ENCODE peak calls at places on chromosome 3, in seven cellular contexts. One of them, this sample, is unnamed.

GRCh38 chr3:43637702-43638101 is 15.9 kb upstream of the ANO10 start:
- DNase-seq in lung: no peak
- DNase-seq in PC-3: peak
- DNase-seq in cardiac fibroblast: no peak
- DNase-seq in stomach: no peak
- DNase-seq in OCI-LY7: no peak
- DNase-seq in pancreas: no peak
- DNase-seq in this sample: no peak

GRCh38 chr3:7075901-7076300 is 215.0 kb downstream of the GRM7 start:
- DNase-seq in lung: no peak
- DNase-seq in PC-3: no peak
- DNase-seq in cardiac fibroblast: no peak
- DNase-seq in stomach: no peak
- DNase-seq in OCI-LY7: no peak
- DNase-seq in pancreas: no peak
- DNase-seq in this sample: no peak

GRCh38 chr3:63706321-63707085 is 54.0 kb downstream of the SNTN start:
- DNase-seq in lung: no peak
- DNase-seq in PC-3: no peak
- DNase-seq in cardiac fibroblast: peak
- DNase-seq in stomach: no peak
- DNase-seq in OCI-LY7: no peak
- DNase-seq in pancreas: no peak
- DNase-seq in this sample: peak

GRCh38 chr3:185335799-185336198 is 27.1 kb upstream of the MAP3K13 start:
- DNase-seq in lung: no peak
- DNase-seq in PC-3: peak
- DNase-seq in cardiac fibroblast: peak
- DNase-seq in stomach: no peak
- DNase-seq in OCI-LY7: no peak
- DNase-seq in pancreas: no peak
- DNase-seq in this sample: peak

GRCh38 chr3:89467886-89468479 is 360.6 kb downstream of the EPHA3 start:
- DNase-seq in lung: no peak
- DNase-seq in PC-3: no peak
- DNase-seq in cardiac fibroblast: no peak
- DNase-seq in stomach: no peak
- DNase-seq in OCI-LY7: no peak
- DNase-seq in pancreas: no peak
- DNase-seq in this sample: no peak

GRCh38 chr3:88188436-88188835 is 38.7 kb downstream of the C3orf38 start:
- DNase-seq in lung: no peak
- DNase-seq in PC-3: peak
- DNase-seq in cardiac fibroblast: peak
- DNase-seq in stomach: no peak
- DNase-seq in OCI-LY7: no peak
- DNase-seq in pancreas: no peak
- DNase-seq in this sample: no peak

GRCh38 chr3:11080492-11080891 is 73.8 kb upstream of the HRH1 start:
- DNase-seq in lung: no peak
- DNase-seq in PC-3: peak
- DNase-seq in cardiac fibroblast: peak
- DNase-seq in stomach: no peak
- DNase-seq in OCI-LY7: no peak
- DNase-seq in pancreas: no peak
- DNase-seq in this sample: no peak

GRCh38 chr3:39208463-39209055 is 16.2 kb upstream of the XIRP1 start:
- DNase-seq in lung: no peak
- DNase-seq in PC-3: peak
- DNase-seq in cardiac fibroblast: peak
- DNase-seq in stomach: peak
- DNase-seq in OCI-LY7: peak
- DNase-seq in pancreas: peak
- DNase-seq in this sample: peak

GRCh38 chr3:148158210-148158609 is 539.5 kb upstream of the AGTR1 start:
- DNase-seq in lung: no peak
- DNase-seq in PC-3: peak
- DNase-seq in cardiac fibroblast: peak
- DNase-seq in stomach: no peak
- DNase-seq in OCI-LY7: no peak
- DNase-seq in pancreas: peak
- DNase-seq in this sample: peak

GRCh38 chr3:15903164-15903563 is 105.4 kb upstream of the ANKRD28 start:
- DNase-seq in lung: no peak
- DNase-seq in PC-3: no peak
- DNase-seq in cardiac fibroblast: peak
- DNase-seq in stomach: peak
- DNase-seq in OCI-LY7: no peak
- DNase-seq in pancreas: peak
- DNase-seq in this sample: peak

GRCh38 chr3:112061152-112061551 is 25.0 kb upstream of the C3orf52 start:
- DNase-seq in lung: no peak
- DNase-seq in PC-3: no peak
- DNase-seq in cardiac fibroblast: peak
- DNase-seq in stomach: no peak
- DNase-seq in OCI-LY7: no peak
- DNase-seq in pancreas: no peak
- DNase-seq in this sample: peak

GRCh38 chr3:9163289-9163688 is 86.2 kb downstream of the SRGAP3 start:
- DNase-seq in lung: no peak
- DNase-seq in PC-3: no peak
- DNase-seq in cardiac fibroblast: no peak
- DNase-seq in stomach: no peak
- DNase-seq in OCI-LY7: no peak
- DNase-seq in pancreas: no peak
- DNase-seq in this sample: no peak

GRCh38 chr3:53295410-53295809 is 39.6 kb upstream of the TKT start:
- DNase-seq in lung: no peak
- DNase-seq in PC-3: no peak
- DNase-seq in cardiac fibroblast: no peak
- DNase-seq in stomach: no peak
- DNase-seq in OCI-LY7: no peak
- DNase-seq in pancreas: no peak
- DNase-seq in this sample: no peak

GRCh38 chr3:42814914-42815507 is 5.8 kb downstream of the ACKR2 start:
- DNase-seq in lung: no peak
- DNase-seq in PC-3: no peak
- DNase-seq in cardiac fibroblast: no peak
- DNase-seq in stomach: no peak
- DNase-seq in OCI-LY7: no peak
- DNase-seq in pancreas: no peak
- DNase-seq in this sample: no peak

GRCh38 chr3:132549890-132550578 is 47.0 kb upstream of the ACKR4 start:
- DNase-seq in lung: no peak
- DNase-seq in PC-3: peak
- DNase-seq in cardiac fibroblast: peak
- DNase-seq in stomach: no peak
- DNase-seq in OCI-LY7: no peak
- DNase-seq in pancreas: no peak
- DNase-seq in this sample: peak
- H3K4me3 ChIP-seq in lung: no peak
- H3K4me3 ChIP-seq in PC-3: no peak
- H3K4me3 ChIP-seq in cardiac fibroblast: no peak
- H3K4me3 ChIP-seq in stomach: no peak
- H3K4me3 ChIP-seq in OCI-LY7: no peak
- H3K4me3 ChIP-seq in pancreas: no peak
- H3K4me3 ChIP-seq in this sample: no peak

GRCh38 chr3:126658584-126658983 is 3.7 kb upstream of the TXNRD3 start:
- DNase-seq in lung: no peak
- DNase-seq in PC-3: no peak
- DNase-seq in cardiac fibroblast: no peak
- DNase-seq in stomach: no peak
- DNase-seq in OCI-LY7: no peak
- DNase-seq in pancreas: no peak
- DNase-seq in this sample: no peak

GRCh38 chr3:126657901-126658300 is 3.0 kb upstream of the TXNRD3 start:
- DNase-seq in lung: no peak
- DNase-seq in PC-3: no peak
- DNase-seq in cardiac fibroblast: no peak
- DNase-seq in stomach: no peak
- DNase-seq in OCI-LY7: no peak
- DNase-seq in pancreas: no peak
- DNase-seq in this sample: no peak

GRCh38 chr3:126661965-126662364 is 7.0 kb upstream of the TXNRD3 start:
- DNase-seq in lung: no peak
- DNase-seq in PC-3: no peak
- DNase-seq in cardiac fibroblast: no peak
- DNase-seq in stomach: no peak
- DNase-seq in OCI-LY7: no peak
- DNase-seq in pancreas: no peak
- DNase-seq in this sample: no peak

GRCh38 chr3:126661532-126661931 is 6.6 kb upstream of the TXNRD3 start:
- DNase-seq in lung: no peak
- DNase-seq in PC-3: no peak
- DNase-seq in cardiac fibroblast: no peak
- DNase-seq in stomach: no peak
- DNase-seq in OCI-LY7: no peak
- DNase-seq in pancreas: no peak
- DNase-seq in this sample: no peak

GRCh38 chr3:126659915-126660886 is 5.3 kb upstream of the TXNRD3 start:
- DNase-seq in lung: no peak
- DNase-seq in PC-3: peak
- DNase-seq in cardiac fibroblast: peak
- DNase-seq in stomach: no peak
- DNase-seq in OCI-LY7: no peak
- DNase-seq in pancreas: no peak
- DNase-seq in this sample: no peak
- TF ChIP-seq CTCF in lung: no peak
- TF ChIP-seq CTCF in PC-3: peak
- TF ChIP-seq CTCF in cardiac fibroblast: peak
- TF ChIP-seq CTCF in stomach: no peak
- TF ChIP-seq CTCF in OCI-LY7: peak
- TF ChIP-seq CTCF in pancreas: no peak
- TF ChIP-seq CTCF in this sample: peak

GRCh38 chr3:149752051-149752787 is at the start of gene COMMD2:
- DNase-seq in lung: peak
- DNase-seq in PC-3: peak
- DNase-seq in cardiac fibroblast: peak
- DNase-seq in stomach: peak
- DNase-seq in OCI-LY7: peak
- DNase-seq in pancreas: peak
- DNase-seq in this sample: peak

GRCh38 chr3:149751551-149751950 is 738 bp downstream of the COMMD2 start:
- DNase-seq in lung: no peak
- DNase-seq in PC-3: peak
- DNase-seq in cardiac fibroblast: no peak
- DNase-seq in stomach: no peak
- DNase-seq in OCI-LY7: peak
- DNase-seq in pancreas: no peak
- DNase-seq in this sample: peak

GRCh38 chr3:149753717-149754116 is 1.4 kb upstream of the COMMD2 start:
- DNase-seq in lung: no peak
- DNase-seq in PC-3: no peak
- DNase-seq in cardiac fibroblast: no peak
- DNase-seq in stomach: no peak
- DNase-seq in OCI-LY7: no peak
- DNase-seq in pancreas: no peak
- DNase-seq in this sample: peak

DNA sequence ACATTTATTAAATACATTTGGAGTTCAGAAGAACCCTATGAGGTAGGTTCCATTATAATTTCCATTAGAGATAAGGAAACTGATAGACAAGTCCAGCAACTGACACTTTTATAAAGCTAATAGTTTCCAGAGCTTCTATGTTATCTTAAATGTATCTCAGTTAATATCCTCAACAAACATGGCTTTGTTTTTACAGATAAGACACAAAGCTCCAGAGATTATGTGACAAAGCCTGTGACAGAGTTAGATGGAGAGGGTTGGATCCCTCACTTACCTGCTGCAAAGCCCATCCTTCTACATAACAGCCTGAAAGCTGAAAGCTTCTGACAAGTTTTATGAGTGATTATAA is 473 bp upstream of the COMMD2 start:
- DNase-seq in lung: no peak
- DNase-seq in PC-3: no peak
- DNase-seq in cardiac fibroblast: no peak
- DNase-seq in stomach: no peak
- DNase-seq in OCI-LY7: no peak
- DNase-seq in pancreas: no peak
- DNase-seq in this sample: no peak
- H3K4me3 ChIP-seq in lung: no peak
- H3K4me3 ChIP-seq in PC-3: peak
- H3K4me3 ChIP-seq in cardiac fibroblast: peak
- H3K4me3 ChIP-seq in stomach: peak
- H3K4me3 ChIP-seq in OCI-LY7: peak
- H3K4me3 ChIP-seq in pancreas: peak
- H3K4me3 ChIP-seq in this sample: peak

GRCh38 chr3:87164245-87164644 is 62.9 kb upstream of the CHMP2B start:
- DNase-seq in lung: no peak
- DNase-seq in PC-3: no peak
- DNase-seq in cardiac fibroblast: no peak
- DNase-seq in stomach: no peak
- DNase-seq in OCI-LY7: no peak
- DNase-seq in pancreas: no peak
- DNase-seq in this sample: no peak

GRCh38 chr3:87173071-87173470 is 54.0 kb upstream of the CHMP2B start:
- DNase-seq in lung: no peak
- DNase-seq in PC-3: peak
- DNase-seq in cardiac fibroblast: no peak
- DNase-seq in stomach: no peak
- DNase-seq in OCI-LY7: no peak
- DNase-seq in pancreas: no peak
- DNase-seq in this sample: no peak

GRCh38 chr3:87173776-87174175 is 53.3 kb upstream of the CHMP2B start:
- DNase-seq in lung: no peak
- DNase-seq in PC-3: no peak
- DNase-seq in cardiac fibroblast: no peak
- DNase-seq in stomach: no peak
- DNase-seq in OCI-LY7: no peak
- DNase-seq in pancreas: no peak
- DNase-seq in this sample: no peak

DNA sequence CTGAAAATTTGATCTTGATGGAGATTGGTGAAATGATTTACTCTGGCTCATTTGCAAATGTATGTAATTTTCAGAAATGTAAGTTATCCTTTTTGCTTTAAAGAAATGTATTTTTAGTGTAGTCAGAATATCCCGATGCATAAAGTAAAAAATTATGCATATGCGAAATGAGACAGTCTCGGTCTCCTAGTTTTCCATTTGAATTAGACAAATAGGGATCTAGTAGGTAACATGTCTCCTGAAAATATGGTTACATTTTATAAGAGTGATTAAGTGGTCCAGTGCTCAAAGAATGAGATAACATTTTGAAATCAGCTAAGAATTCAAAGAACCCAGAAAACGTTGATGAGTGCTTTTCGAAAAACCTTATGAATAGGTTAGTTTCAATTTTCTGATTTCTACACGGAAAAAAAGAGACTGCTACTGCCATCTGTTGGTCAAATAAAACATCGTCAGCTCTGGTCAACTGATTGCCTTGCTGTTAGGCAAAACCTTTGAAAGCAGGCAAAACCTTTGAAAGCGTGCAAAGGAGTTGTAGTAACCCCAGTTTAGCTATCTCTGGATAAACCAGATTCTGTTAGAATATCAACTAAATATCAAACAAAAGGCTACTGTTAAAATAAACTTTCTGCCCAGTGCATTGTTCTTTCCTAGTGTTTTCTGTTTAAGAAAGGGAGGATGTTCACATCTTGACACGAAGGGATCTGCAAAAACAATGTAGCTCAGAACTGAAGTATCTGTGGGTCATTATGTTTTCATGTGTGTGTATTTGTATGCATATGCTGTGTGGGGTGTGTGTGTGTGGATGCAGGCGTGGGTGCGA is 59.3 kb upstream of the CHMP2B start:
- DNase-seq in lung: no peak
- DNase-seq in PC-3: peak
- DNase-seq in cardiac fibroblast: peak
- DNase-seq in stomach: no peak
- DNase-seq in OCI-LY7: peak
- DNase-seq in pancreas: peak
- DNase-seq in this sample: peak
- TF ChIP-seq CTCF in lung: peak
- TF ChIP-seq CTCF in PC-3: peak
- TF ChIP-seq CTCF in cardiac fibroblast: peak
- TF ChIP-seq CTCF in stomach: peak
- TF ChIP-seq CTCF in OCI-LY7: peak
- TF ChIP-seq CTCF in pancreas: peak
- TF ChIP-seq CTCF in this sample: peak

This sample was measured in fibroblast of the aortic adventitia.